ENCODE peak calls at places on chromosomes 11 and 22, in eight cellular contexts. P, G, A, E, M, Z, O and X are unnamed samples.
A peak's percentile ranks its signal among the peaks of the same experiment; 100 is the strongest.

GRCh38 chr11:126101241-126101929 is 38.7 kb upstream of the CDON start:
- DNase-seq in P (peak; percentile 58), G (no peak), A (no peak), E (no peak), M (no peak), Z (no peak), O (no peak), X (no peak)

GRCh38 chr22:48785792-48786678 is 1041.6 kb downstream of the BRD1 start:
- DNase-seq in P (no peak), G (no peak), A (no peak), E (no peak), M (no peak), Z (no peak), O (no peak), X (peak; percentile 90)

GRCh38 chr11:6681949-6682348 is 1.2 kb downstream of the MRPL17 start:
- DNase-seq in P (no peak), G (no peak), A (peak; percentile 44), E (no peak), M (no peak), Z (no peak), O (no peak), X (no peak)

GRCh38 chr22:28075260-28075981 is 156.4 kb upstream of the PITPNB start:
- DNase-seq in P (peak; percentile 20), G (no peak), A (peak; percentile 92), E (no peak), M (peak; percentile 79), Z (no peak), O (peak; percentile 81), X (no peak)

GRCh38 chr22:50009765-50010675 is 2.5 kb downstream of the IL17REL start:
- DNase-seq in P (no peak), G (no peak), A (no peak), E (no peak), M (no peak), Z (no peak), O (no peak), X (no peak)

GRCh38 chr11:2698386-2699184 is 1.2 kb downstream of the KCNQ1OT1 start:
- DNase-seq in P (no peak), G (peak; percentile 26), A (no peak), E (no peak), M (no peak), Z (no peak), O (no peak), X (no peak)

GRCh38 chr11:65781152-65781961 is 581 bp upstream of the AP5B1 start:
- DNase-seq in P (no peak), G (peak; percentile 54), A (peak; percentile 45), E (peak; percentile 63), M (no peak), Z (no peak), O (no peak), X (no peak)

GRCh38 chr22:20946080-20946986 is 20.7 kb upstream of the AIFM3 start:
- DNase-seq in P (no peak), G (no peak), A (peak; percentile 41), E (no peak), M (no peak), Z (no peak), O (no peak), X (no peak)

GRCh38 chr11:57482782-57483569 is 22.6 kb downstream of the RTN4RL2 start:
- DNase-seq in P (peak; percentile 61), G (no peak), A (peak; percentile 74), E (peak; percentile 55), M (no peak), Z (no peak), O (no peak), X (no peak)

GRCh38 chr22:35353318-35353717 is 27.6 kb upstream of the HMOX1 start:
- DNase-seq in P (no peak), G (no peak), A (no peak), E (no peak), M (no peak), Z (no peak), O (no peak), X (no peak)

GRCh38 chr11:55726715-55727324 is 46.4 kb upstream of the OR5D13 start:
- DNase-seq in P (peak; percentile 59), G (no peak), A (no peak), E (no peak), M (no peak), Z (no peak), O (no peak), X (no peak)

GRCh38 chr11:3914807-3915206 is 59.3 kb downstream of the STIM1 start:
- DNase-seq in P (no peak), G (no peak), A (peak; percentile 66), E (no peak), M (no peak), Z (no peak), O (peak; percentile 22), X (no peak)

GRCh38 chr11:47412152-47412746 is 3.9 kb downstream of the SLC39A13 start:
- DNase-seq in P (peak; percentile 40), G (no peak), A (peak; percentile 74), E (no peak), M (peak; percentile 54), Z (no peak), O (peak; percentile 32), X (no peak)

GRCh38 chr22:26835929-26836528 is 178.6 kb downstream of the MIAT start:
- DNase-seq in P (peak; percentile 70), G (no peak), A (peak; percentile 63), E (peak; percentile 84), M (peak; percentile 50), Z (no peak), O (peak; percentile 39), X (no peak)

GRCh38 chr11:78314753-78315152 is 102.9 kb downstream of the GAB2 start:
- DNase-seq in P (no peak), G (no peak), A (no peak), E (no peak), M (no peak), Z (no peak), O (no peak), X (no peak)

GRCh38 chr22:29203456-29203855 is 2.2 kb upstream of the EMID1 start:
- DNase-seq in P (no peak), G (no peak), A (no peak), E (no peak), M (no peak), Z (no peak), O (no peak), X (no peak)

GRCh38 chr11:2424811-2425495 is 19.4 kb downstream of the TRPM5 start:
- DNase-seq in P (no peak), G (no peak), A (no peak), E (no peak), M (no peak), Z (no peak), O (no peak), X (no peak)

DNA sequence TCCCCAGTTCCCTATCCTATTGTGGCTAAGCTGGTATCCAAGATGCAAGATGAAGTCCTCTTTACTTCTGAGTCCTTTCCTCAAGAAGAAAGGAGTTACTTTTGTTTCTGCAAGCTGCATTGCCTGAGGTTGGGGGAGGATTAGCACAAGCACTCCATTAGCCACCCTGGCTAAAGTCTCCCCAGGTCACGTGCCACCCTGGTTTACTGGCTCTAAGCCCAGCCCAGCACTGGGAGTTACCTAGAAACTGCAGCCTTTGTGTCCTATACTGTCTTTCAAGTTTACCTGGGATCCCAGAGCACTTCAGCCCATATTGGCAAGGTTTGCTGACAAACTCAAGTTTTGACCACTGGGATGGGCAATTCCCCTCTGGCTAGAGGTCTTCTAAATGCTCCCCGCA is 78.4 kb upstream of the DBX1 start:
- DNase-seq in P (peak; percentile 79), G (no peak), A (no peak), E (no peak), M (peak; percentile 48), Z (no peak), O (no peak), X (no peak)
- H3K4me3 ChIP-seq in P (no peak overlapping the region), G (no peak overlapping the region), A (no peak overlapping the region), E (no peak overlapping the region), M (no peak overlapping the region), Z (no peak overlapping the region), O (no peak overlapping the region), X (no peak overlapping the region)

DNA sequence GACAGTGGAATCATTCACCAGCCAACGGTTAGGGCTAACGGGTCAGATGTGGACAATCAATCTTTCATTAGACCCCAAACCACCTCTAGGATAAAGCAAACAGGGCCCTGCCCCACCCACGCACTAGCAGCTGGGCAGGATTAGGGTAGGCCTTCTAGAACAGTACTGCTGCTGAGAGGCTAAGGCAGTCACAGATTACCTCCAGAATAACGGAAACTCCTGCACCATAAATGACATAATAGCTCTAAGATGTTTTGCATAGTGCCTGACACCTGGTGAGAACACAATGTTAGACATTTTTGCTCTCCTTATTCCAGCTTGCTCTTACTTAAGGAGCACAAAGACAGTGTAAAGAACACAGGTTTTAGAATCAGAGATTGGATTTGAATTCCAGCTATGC is 1.8 kb downstream of the SYTL2 start:
- DNase-seq in P (no peak), G (no peak), A (no peak), E (no peak), M (no peak), Z (no peak), O (no peak), X (no peak)
- H3K4me3 ChIP-seq in P (no peak overlapping the region), G (no peak overlapping the region), A (no peak overlapping the region), E (no peak overlapping the region), M (no peak overlapping the region), Z (peak overlapping the region; percentile 76), O (no peak overlapping the region), X (no peak overlapping the region)

DNA sequence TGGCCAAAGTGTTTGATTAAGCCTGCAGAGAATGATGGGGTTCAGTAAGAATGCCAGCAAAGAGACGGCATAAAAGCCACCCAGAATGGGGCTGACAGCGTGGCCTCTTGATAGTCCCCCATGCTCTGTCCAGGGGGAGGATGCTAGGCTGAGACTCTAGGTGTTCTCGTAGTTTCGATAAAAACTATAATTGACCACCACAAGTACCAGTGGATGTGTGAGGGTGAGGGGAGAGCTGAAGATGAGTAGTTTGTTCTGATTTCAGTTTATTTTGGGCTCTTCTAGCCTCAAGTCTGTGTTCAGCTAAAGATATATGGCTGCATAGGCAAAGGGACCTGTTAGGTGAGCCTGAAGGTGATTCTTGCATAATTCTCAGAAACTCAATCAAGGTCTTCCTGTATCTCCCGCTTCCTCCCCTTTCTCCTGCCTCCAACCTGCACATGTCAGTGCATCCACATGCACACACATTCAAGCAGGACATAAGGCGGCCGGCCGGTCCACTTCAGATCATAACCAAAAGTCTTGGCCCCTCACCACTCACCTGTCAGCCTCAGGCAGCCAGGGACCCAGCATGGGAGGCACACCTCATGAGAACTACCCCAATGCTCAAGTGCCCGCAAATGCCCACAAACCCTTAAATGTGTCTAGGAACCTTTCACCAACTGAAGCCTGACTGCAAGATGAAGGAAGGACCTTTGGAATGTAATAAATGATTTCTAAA is 31.2 kb downstream of the FLI1 start:
- DNase-seq in P (no peak), G (no peak), A (no peak), E (no peak), M (no peak), Z (no peak), O (no peak), X (no peak)
- H3K4me3 ChIP-seq in P (no peak overlapping the region), G (no peak overlapping the region), A (no peak overlapping the region), E (no peak overlapping the region), M (no peak overlapping the region), Z (no peak overlapping the region), O (no peak overlapping the region), X (no peak overlapping the region)

DNA sequence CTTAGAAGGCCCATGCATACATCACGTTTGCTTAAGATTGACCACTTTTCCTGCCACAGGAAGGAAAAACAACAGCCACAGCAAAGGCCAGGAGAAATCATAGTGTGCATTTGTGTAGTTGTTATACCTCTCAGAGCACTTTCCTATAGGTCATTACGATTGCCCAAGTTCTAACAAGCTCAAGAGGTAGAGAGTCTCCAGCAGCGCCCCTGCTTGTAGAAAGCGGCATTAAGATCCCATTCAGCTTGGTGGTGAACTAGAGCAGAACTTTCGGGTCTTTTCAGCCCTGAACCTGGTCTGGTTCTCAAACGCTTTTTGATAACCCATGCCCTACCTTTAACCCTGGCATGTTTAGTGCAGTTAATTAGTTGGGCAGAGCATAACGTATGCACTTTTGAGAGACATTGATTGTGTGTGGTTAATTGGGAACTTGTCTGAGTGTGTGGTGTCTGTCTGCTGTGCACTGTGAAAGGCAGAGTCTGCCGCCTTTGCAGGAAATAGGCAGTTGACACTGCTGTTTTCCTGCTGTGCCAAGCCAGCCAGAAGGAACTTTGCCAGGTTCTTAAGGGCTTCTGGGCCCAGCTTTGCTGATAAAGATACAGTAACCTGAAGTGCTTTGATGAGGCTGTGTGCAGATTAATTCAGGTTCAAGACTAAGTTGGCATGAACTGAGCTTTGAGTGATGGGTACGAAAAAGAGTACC is 109.9 kb upstream of the CLMP start:
- DNase-seq in P (no peak), G (no peak), A (no peak), E (no peak), M (no peak), Z (no peak), O (no peak), X (no peak)
- H3K4me3 ChIP-seq in P (no peak overlapping the region), G (no peak overlapping the region), A (no peak overlapping the region), E (no peak overlapping the region), M (no peak overlapping the region), Z (no peak overlapping the region), O (no peak overlapping the region), X (no peak overlapping the region)